ENCODE peak calls at places on chromosome 14, in seven cellular contexts. R is esophagus squamous epithelium; C is WTC11; J is activated naive CD8-positive, alpha-beta T cell treated with anti-CD3 and anti-CD28 coated beads, Interleukin-2, amount 50 U/mL, for 24 hours; M is NCI-H2081; Q is activated CD8-positive, alpha-beta T cell treated with anti-CD3 and anti-CD28 coated beads for 36 hours; F is BJ. I is an unnamed sample.

GRCh38 chr14:29821665-29822429 is 105.8 kb downstream of the PRKD1 start:
- DNase-seq in R (no peak), C (no peak), J (no peak), M (no peak), Q (no peak), F (no peak), I (no peak)

GRCh38 chr14:104710071-104710735 is 13.8 kb upstream of the ADSS1 start:
- DNase-seq in R (no peak), C (no peak), J (no peak), M (no peak), Q (no peak), F (no peak), I (no peak)

GRCh38 chr14:69657961-69658360 is 46.6 kb downstream of the SUSD6 start:
- DNase-seq in R (no peak), C (peak), J (no peak), M (peak), Q (no peak), F (no peak), I (no peak)

GRCh38 chr14:68232643-68233055 is 413.1 kb downstream of the RAD51B start:
- DNase-seq in R (no peak), C (no peak), J (peak), M (no peak), Q (peak), F (peak), I (no peak)

GRCh38 chr14:68939893-68940613 is 39.0 kb downstream of the ACTN1 start:
- DNase-seq in R (no peak), C (peak), J (no peak), M (no peak), Q (peak), F (peak), I (no peak)

GRCh38 chr14:71931492-71932228 is 569 bp upstream of the RGS6 start:
- DNase-seq in R (no peak), C (no peak), J (peak), M (no peak), Q (peak), F (no peak), I (no peak)

GRCh38 chr14:69471916-69472315 is 12.6 kb upstream of the PLEKHD1 start:
- DNase-seq in R (no peak), C (no peak), J (no peak), M (no peak), Q (peak), F (no peak), I (no peak)

GRCh38 chr14:68544150-68544892 is 248.5 kb downstream of the ZFP36L1 start:
- DNase-seq in R (no peak), C (no peak), J (no peak), M (no peak), Q (peak), F (peak), I (no peak)

GRCh38 chr14:103801459-103801858 is 45.9 kb downstream of the PPP1R13B start:
- DNase-seq in R (no peak), C (no peak), J (no peak), M (no peak), Q (no peak), F (peak), I (no peak)